ENCODE peak calls at places on chromosome 14, in eight cellular contexts. B, Z, E, P, K, I, N and Q are unnamed samples.

GRCh38 chr14:92539419-92539818 is 25.8 kb downstream of the RIN3 start:
- DNase-seq in N (no peak), E (no peak), Z (no peak), P (no peak), K (no peak), I (no peak), B (no peak), Q (no peak)

GRCh38 chr14:22252591-22253178 is 336.3 kb downstream of the DAD1 start:
- DNase-seq in Z (no peak), N (no peak), E (no peak), K (no peak), I (no peak), P (no peak), B (no peak), Q (no peak)

GRCh38 chr14:24171422-24172260 is at the start of gene REC8:
- DNase-seq in P (peak; percentile 50), E (peak; percentile 100), I (peak; percentile 65), K (peak; percentile 91), B (no peak), Z (peak; percentile 74), N (no peak), Q (peak; percentile 78)

GRCh38 chr14:71555654-71556559 is 376.3 kb upstream of the RGS6 start:
- DNase-seq in N (no peak), Z (peak; percentile 39), P (no peak), K (no peak), B (no peak), E (no peak), I (no peak), Q (no peak)

GRCh38 chr14:93430889-93431670 is at the start of gene UNC79:
- DNase-seq in B (no peak), E (peak; percentile 86), N (no peak), P (no peak), K (peak; percentile 65), Z (no peak), I (no peak), Q (no peak)

GRCh38 chr14:61113561-61113960 is 132.5 kb downstream of the SLC38A6 start:
- DNase-seq in I (no peak), P (no peak), E (no peak), N (no peak), K (no peak), Z (no peak), B (no peak), Q (no peak)

GRCh38 chr14:93183596-93184317 is 940 bp downstream of the MOAP1 start:
- DNase-seq in N (no peak), E (no peak), Z (peak; percentile 25), K (no peak), I (no peak), P (no peak), B (no peak), Q (no peak)

GRCh38 chr14:80988742-80989429 is 33.5 kb downstream of the TSHR start:
- DNase-seq in E (no peak), I (no peak), P (no peak), Z (no peak), K (no peak), N (no peak), B (no peak), Q (no peak)

GRCh38 chr14:101226265-101226602 is 322.7 kb upstream of the RTL1 start:
- DNase-seq in I (no peak), K (no peak), Z (no peak), B (no peak), N (no peak), P (no peak), E (no peak), Q (peak; percentile 40)

GRCh38 chr14:101823511-101824120 is 62.1 kb downstream of the PPP2R5C start:
- DNase-seq in I (no peak), P (peak; percentile 65), B (no peak), N (no peak), K (no peak), Z (peak; percentile 60), E (no peak), Q (no peak)

GRCh38 chr14:84806627-84807026 is 723.3 kb upstream of the FLRT2 start:
- DNase-seq in K (no peak), E (no peak), P (no peak), N (no peak), Z (no peak), I (no peak), B (no peak), Q (no peak)

GRCh38 chr14:103260629-103261124 is 73.4 kb upstream of the EIF5 start:
- DNase-seq in Z (peak; percentile 54), I (peak; percentile 52), P (peak; percentile 53), E (no peak), K (no peak), B (no peak), N (peak; percentile 51), Q (no peak)

GRCh38 chr14:101193126-101193844 is 289.8 kb upstream of the RTL1 start:
- DNase-seq in E (no peak), I (no peak), B (no peak), P (no peak), N (no peak), K (peak; percentile 61), Z (no peak), Q (peak; percentile 59)

GRCh38 chr14:105117710-105118385 is 50.7 kb downstream of the JAG2 start:
- DNase-seq in K (no peak), E (no peak), I (peak; percentile 5), P (no peak), Z (no peak), N (no peak), B (no peak), Q (peak; percentile 65)
- H3K27ac ChIP-seq in K (no peak overlapping the region), E (no peak overlapping the region), I (no peak overlapping the region), P (no peak overlapping the region), Z (no peak overlapping the region), N (no peak overlapping the region), B (no peak overlapping the region), Q (no peak overlapping the region)

GRCh38 chr14:99875421-99875820 is 82.2 kb downstream of the EML1 start:
- DNase-seq in Z (no peak), N (no peak), K (no peak), I (no peak), E (no peak), P (no peak), B (no peak), Q (no peak)

GRCh38 chr14:99873653-99874052 is 80.4 kb downstream of the EML1 start:
- DNase-seq in E (no peak), I (no peak), Z (no peak), P (no peak), K (no peak), N (no peak), B (no peak), Q (no peak)

GRCh38 chr14:99870617-99871016 is 77.4 kb downstream of the EML1 start:
- DNase-seq in K (no peak), Z (no peak), I (no peak), E (no peak), B (no peak), P (no peak), N (no peak), Q (no peak)

GRCh38 chr14:99871771-99872170 is 78.6 kb downstream of the EML1 start:
- DNase-seq in N (no peak), I (no peak), K (peak; percentile 27), E (no peak), B (no peak), P (no peak), Z (no peak), Q (no peak)

GRCh38 chr14:99872786-99873440 is 79.7 kb downstream of the EML1 start:
- DNase-seq in N (no peak), I (no peak), Z (no peak), P (no peak), B (no peak), E (peak; percentile 81), K (no peak), Q (no peak)
- H3K4me3 ChIP-seq in N (no peak overlapping the region), I (no peak overlapping the region), Z (no peak overlapping the region), P (no peak overlapping the region), B (no peak overlapping the region), E (no peak overlapping the region), K (no peak overlapping the region), Q (no peak overlapping the region)

GRCh38 chr14:37665951-37666350 is 70.5 kb downstream of the TTC6 start:
- DNase-seq in Z (no peak), I (no peak), B (no peak), K (no peak), P (no peak), N (no peak), E (no peak), Q (no peak)

GRCh38 chr14:37668646-37669045 is 73.2 kb downstream of the TTC6 start:
- DNase-seq in K (no peak), Z (no peak), B (peak; percentile 10), I (no peak), E (no peak), P (no peak), N (no peak), Q (no peak)

GRCh38 chr14:37673439-37673838 is 78.0 kb downstream of the TTC6 start:
- DNase-seq in K (no peak), Z (no peak), P (no peak), B (no peak), I (no peak), E (no peak), N (no peak), Q (no peak)

GRCh38 chr14:37665479-37665878 is 70.0 kb downstream of the TTC6 start:
- DNase-seq in I (no peak), B (no peak), K (no peak), Z (no peak), P (no peak), E (no peak), N (no peak), Q (no peak)

DNA sequence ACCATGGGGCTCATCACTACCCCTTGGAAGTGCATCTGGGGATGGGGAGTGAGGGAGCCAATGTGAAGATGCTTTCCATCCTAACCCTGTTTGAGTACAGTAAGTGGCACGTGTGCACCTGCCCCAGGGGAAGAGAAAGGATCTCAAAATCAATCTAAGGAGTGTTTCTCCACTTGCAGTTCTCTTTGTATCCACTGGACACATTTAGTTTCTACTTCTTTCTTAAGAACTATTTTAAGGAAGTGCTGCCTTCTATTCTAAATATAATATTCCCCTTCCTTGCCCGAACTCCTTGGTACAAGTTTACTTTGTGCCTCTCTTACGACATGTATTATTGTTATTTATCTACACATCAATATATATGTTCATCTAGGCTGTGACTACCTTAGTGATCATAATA is 73.8 kb downstream of the TTC6 start:
- DNase-seq in Z (no peak), I (no peak), B (no peak), K (no peak), P (no peak), N (no peak), E (no peak), Q (no peak)
- H3K27ac ChIP-seq in Z (no peak overlapping the region), I (no peak overlapping the region), B (no peak overlapping the region), K (no peak overlapping the region), P (no peak overlapping the region), N (no peak overlapping the region), E (no peak overlapping the region), Q (no peak overlapping the region)

DNA sequence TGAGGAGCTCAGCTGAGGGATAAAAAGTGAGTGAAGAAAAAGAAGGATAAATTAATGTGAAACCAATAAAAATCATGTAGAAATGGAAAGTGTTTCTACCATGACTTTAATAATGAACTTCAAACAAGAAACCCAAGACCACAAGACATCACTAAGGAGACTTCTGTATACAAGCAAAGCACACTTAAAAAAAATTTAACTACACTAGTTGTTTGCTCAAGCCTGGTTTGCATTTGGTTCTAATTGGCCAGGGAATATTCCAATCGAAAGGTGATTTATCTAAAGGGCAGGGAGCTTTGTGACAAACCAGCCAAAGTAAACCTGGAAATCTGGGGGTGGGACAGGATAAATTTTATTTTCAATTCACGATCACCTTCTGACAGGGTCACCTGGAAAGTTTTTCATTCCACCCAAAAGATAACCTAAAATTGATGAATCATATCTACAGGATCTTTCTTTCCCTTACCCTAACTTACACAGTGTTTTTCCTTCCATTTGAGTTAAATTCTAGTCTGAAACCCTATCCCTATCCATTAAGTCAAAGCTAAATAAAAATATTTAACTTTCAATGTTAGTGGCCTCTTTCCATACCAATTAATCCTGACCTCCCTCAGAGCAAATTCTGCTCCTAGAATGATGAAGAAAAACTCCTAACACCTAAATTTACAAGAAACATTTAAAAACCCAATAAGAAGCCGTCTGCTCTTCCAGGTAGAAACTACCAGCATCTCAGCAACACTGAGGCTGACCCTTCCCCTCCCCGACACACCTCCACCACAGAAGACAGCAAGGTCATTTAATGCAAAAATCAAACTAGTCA is 2.5 kb downstream of the EGLN3 start:
- DNase-seq in I (no peak), K (no peak), E (no peak), P (no peak), Z (no peak), B (no peak), N (no peak), Q (no peak)
- H3K4me3 ChIP-seq in I (peak overlapping the region; percentile 49), K (no peak overlapping the region), E (peak overlapping the region; percentile 67), P (no peak overlapping the region), Z (peak overlapping the region; percentile 68), B (no peak overlapping the region), N (no peak overlapping the region), Q (peak overlapping the region; percentile 80)